ENCODE peak calls at places on chromosomes 16 and 17, in four cellular contexts. K is HL-60, F is GM12878, C is K562. X is an unnamed sample.
A peak's percentile ranks its signal among the peaks of the same experiment; 100 is the strongest.

GRCh38 chr16:47374629-47375028 is 86.2 kb downstream of the ITFG1 start:
- DNase-seq in C (no peak), F (no peak), K (no peak), X (no peak)

GRCh38 chr16:11334831-11335404 is 10.3 kb upstream of the RMI2 start:
- DNase-seq in F (no peak), K (no peak), C (no peak), X (no peak)

GRCh38 chr16:445566-445965 is 20.1 kb downstream of the RAB11FIP3 start:
- DNase-seq in K (no peak), F (no peak), C (no peak), X (no peak)

GRCh38 chr17:49576906-49577650 is 1.4 kb downstream of the NXPH3 start:
- DNase-seq in F (no peak), K (no peak), C (no peak), X (no peak)

GRCh38 chr17:59845595-59846390 is 47.0 kb downstream of the TUBD1 start:
- DNase-seq in F (no peak), K (peak; percentile 12), C (peak; percentile 45), X (no peak)

GRCh38 chr17:41689497-41690299 is 1.0 kb downstream of the EIF1 start:
- DNase-seq in K (peak; percentile 66), C (peak; percentile 77), F (no peak), X (no peak)

GRCh38 chr16:49663081-49664057 is 192.5 kb downstream of the ZNF423 start:
- DNase-seq in F (no peak), K (no peak), C (no peak), X (no peak)

GRCh38 chr17:30545024-30545423 is 67.8 kb downstream of the GOSR1 start:
- DNase-seq in K (peak; percentile 60), C (peak; percentile 39), F (no peak), X (no peak)

GRCh38 chr17:55303701-55304145 is 39.0 kb downstream of the HLF start:
- DNase-seq in K (no peak), C (peak; percentile 38), F (no peak), X (no peak)

GRCh38 chr17:64615025-64615677 is 47.0 kb downstream of the SMURF2 start:
- DNase-seq in F (no peak), C (no peak), K (no peak), X (no peak)

GRCh38 chr17:55705847-55706246 is 16.8 kb downstream of the TMEM100 start:
- DNase-seq in F (peak; percentile 15), K (no peak), C (no peak), X (no peak)

GRCh38 chr17:40553694-40554534 is 11.4 kb downstream of the CCR7 start:
- DNase-seq in K (no peak), F (no peak), C (peak; percentile 91), X (no peak)

DNA sequence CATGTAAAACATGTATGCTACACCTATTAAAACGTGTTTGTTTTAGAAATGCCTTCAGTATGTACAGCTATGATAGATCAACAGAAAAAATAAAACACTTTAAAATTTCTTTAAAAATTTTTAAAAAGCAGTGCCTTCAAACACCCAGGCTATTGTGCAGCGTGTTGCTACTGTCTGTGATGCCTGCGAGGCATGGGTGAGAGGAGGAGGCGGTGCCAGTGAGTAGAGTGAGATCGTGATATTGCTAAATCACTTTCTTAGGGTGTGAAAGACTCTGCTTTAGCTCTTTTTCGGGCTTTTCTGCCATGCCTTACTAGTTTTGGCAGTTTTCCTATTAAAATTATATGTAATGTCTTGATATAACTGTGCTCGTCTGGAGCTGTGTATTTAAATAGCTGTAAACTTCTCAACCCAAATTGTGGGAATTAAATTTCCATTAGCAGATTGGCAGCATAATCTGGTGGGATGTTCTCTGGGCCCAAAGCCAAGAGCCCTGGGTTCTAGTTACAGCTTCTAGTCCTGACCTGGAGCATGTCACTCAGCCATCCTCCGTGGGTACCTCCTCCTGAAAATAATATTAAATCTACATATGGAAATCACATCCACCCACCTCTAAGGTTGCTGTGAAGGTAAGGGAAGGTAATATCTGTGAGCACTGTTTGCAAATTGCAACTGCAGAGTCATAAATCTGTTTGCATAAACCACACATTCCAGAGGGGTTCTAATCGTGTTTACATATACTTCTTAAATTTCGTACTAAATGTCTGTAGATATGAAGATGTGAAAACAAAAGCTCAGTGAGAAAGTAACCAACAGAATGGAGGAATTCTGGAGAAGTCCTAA is 264.3 kb upstream of the CACNG5 start:
- DNase-seq in F (no peak), K (no peak), C (no peak), X (no peak)
- TF ChIP-seq POLR2AphosphoS5 in F (no peak), K (no peak), C (no peak), X (no peak)

DNA sequence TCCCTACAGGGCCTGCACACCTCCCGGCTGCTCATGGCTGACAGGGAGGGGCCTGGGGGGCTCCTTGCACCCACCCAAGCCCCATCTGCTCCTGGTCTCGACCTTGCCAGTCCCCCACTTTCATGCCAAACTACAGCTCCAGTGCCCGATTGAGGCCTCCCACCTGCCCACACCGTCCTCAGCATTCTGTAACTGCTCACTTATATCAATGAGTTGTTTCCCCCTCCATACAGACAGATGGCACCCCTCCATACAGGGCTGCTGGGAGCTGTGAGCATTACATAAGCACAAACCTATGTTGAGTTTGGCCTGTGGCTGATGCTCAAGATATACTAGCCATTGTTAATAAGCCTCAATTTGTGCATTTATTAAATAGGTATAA is 11.4 kb upstream of the RAI1 start:
- DNase-seq in F (no peak), K (no peak), C (no peak), X (no peak)
- TF ChIP-seq SPI1 in F (no peak), K (no peak), C (no peak), X (no peak)

GRCh38 chr17:82333279-82334171 is at the start of gene SECTM1:
- DNase-seq in C (no peak), F (no peak), K (no peak), X (no peak)
- TF ChIP-seq POLR2AphosphoS5 in C (no peak), F (no peak), K (no peak), X (no peak)

DNA sequence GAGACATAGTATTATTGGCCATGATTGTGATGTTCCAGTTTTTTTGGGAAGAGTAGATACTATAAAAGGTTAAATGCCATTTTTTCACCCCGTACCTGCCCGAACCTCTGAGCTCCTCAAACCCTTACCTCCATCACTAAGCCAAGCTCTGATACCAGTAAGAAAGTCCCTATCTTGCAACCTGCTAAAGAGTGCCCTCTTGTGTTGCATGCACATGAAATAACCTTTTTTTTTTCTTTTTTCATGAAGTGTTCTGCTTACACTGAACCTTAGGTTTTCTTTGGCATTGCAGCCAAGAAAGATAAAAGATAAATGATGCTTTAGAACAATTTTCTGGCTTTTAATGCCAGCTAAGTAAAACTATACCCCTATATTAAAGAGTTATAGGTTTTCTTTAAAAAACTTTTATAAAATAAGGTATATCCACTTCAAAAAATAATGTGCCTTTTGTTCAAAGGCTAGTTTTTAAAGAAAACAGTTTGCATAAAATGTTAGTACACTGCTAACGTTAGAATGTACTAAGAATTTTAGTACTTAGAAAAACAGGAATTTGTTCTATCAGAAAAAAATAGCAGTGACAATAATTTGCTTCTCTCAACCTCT is 295.3 kb upstream of the PMFBP1 start:
- DNase-seq in C (peak; percentile 30), K (peak; percentile 26), F (no peak), X (no peak)
- TF ChIP-seq SPI1 in C (no peak), K (no peak), F (no peak), X (no peak)

GRCh38 chr16:57134982-57135381 is 42.6 kb downstream of the CPNE2 start:
- DNase-seq in C (no peak), K (no peak), F (no peak), X (no peak)
- TF ChIP-seq POLR2AphosphoS5 in C (no peak), K (no peak), F (no peak), X (no peak)

GRCh38 chr16:6482861-6483530 is 849.6 kb upstream of the RBFOX1 start:
- DNase-seq in C (no peak), F (no peak), K (no peak), X (no peak)
- TF ChIP-seq SPI1 in C (no peak), F (no peak), K (no peak), X (no peak)

GRCh38 chr17:82416771-82417170 is 1.4 kb upstream of the HEXD start:
- DNase-seq in C (peak; percentile 40), F (no peak), K (no peak), X (no peak)
- TF ChIP-seq POLR2AphosphoS5 in C (no peak), F (no peak), K (no peak), X (no peak)

GRCh38 chr16:2530629-2531318 is 434 bp downstream of the CEMP1 start:
- DNase-seq in K (no peak), F (no peak), C (no peak), X (no peak)
- TF ChIP-seq SPI1 in K (no peak), F (no peak), C (no peak), X (no peak)

X was measured in GM12891.